ENCODE peak calls at places on chromosome 1, in ten cellular contexts. P is aorta; C is hypothalamus; S is DMS153; E is GM13977; U is activated T-cell treated with anti-CD3 and anti-CD28 coated beads, Interleukin-2, amount 50 U/mL, for 72 hours; X is body of pancreas; F is mucosa of gallbladder; I is Calu3; M is NCI-H1417. V is an unnamed sample.

GRCh38 chr1:36155560-36156328 is at the start of gene MAP7D1:
- DNase-seq in P (peak), C (peak), S (peak), E (peak), U (peak), X (peak), F (peak), I (peak), M (peak), V (peak)

GRCh38 chr1:33387512-33388079 is 43.3 kb downstream of the PHC2 start:
- DNase-seq in P (no peak), C (no peak), S (no peak), E (no peak), U (no peak), X (no peak), F (no peak), I (no peak), M (no peak), V (no peak)

GRCh38 chr1:178050084-178050483 is 43.8 kb upstream of the RASAL2 start:
- DNase-seq in P (no peak), C (no peak), S (no peak), E (no peak), U (no peak), X (no peak), F (no peak), I (no peak), M (no peak), V (no peak)

GRCh38 chr1:245621589-245621988 is 466.8 kb downstream of the KIF26B start:
- DNase-seq in P (no peak), C (no peak), S (peak), E (peak), U (no peak), X (no peak), F (no peak), I (no peak), M (peak), V (no peak)

GRCh38 chr1:221795400-221795799 is 53.5 kb upstream of the DUSP10 start:
- DNase-seq in P (no peak), C (no peak), S (no peak), E (no peak), U (peak), X (no peak), F (no peak), I (no peak), M (no peak), V (no peak)

GRCh38 chr1:37449936-37450335 is 24.4 kb upstream of the ZC3H12A start:
- DNase-seq in P (peak), C (no peak), S (no peak), E (no peak), U (peak), X (no peak), F (no peak), I (no peak), M (peak), V (no peak)

GRCh38 chr1:226979517-226980121 is 39.5 kb downstream of the COQ8A start:
- DNase-seq in P (no peak), C (no peak), S (no peak), E (no peak), U (no peak), X (no peak), F (no peak), I (no peak), M (no peak), V (no peak)

GRCh38 chr1:62433861-62434611 is 2.8 kb upstream of the USP1 start:
- DNase-seq in P (no peak), C (no peak), S (no peak), E (no peak), U (no peak), X (no peak), F (no peak), I (no peak), M (no peak), V (peak)

GRCh38 chr1:77076759-77077158 is 142.5 kb downstream of the PIGK start:
- DNase-seq in P (no peak), C (no peak), S (no peak), E (no peak), U (no peak), X (no peak), F (no peak), I (no peak), M (no peak), V (no peak)

GRCh38 chr1:159829822-159830455 is 3.3 kb downstream of the SLAMF8 start:
- DNase-seq in P (no peak), C (no peak), S (no peak), E (no peak), U (no peak), X (no peak), F (no peak), I (no peak), M (no peak), V (no peak)

GRCh38 chr1:60762176-60762575 is 320.2 kb upstream of the NFIA start:
- DNase-seq in P (no peak), C (no peak), S (no peak), E (no peak), U (no peak), X (no peak), F (no peak), I (no peak), M (no peak), V (no peak)

GRCh38 chr1:217089239-217090014 is 366.2 kb upstream of the ESRRG start:
- DNase-seq in P (no peak), C (peak), S (no peak), E (peak), U (no peak), X (peak), F (peak), I (peak), M (peak), V (peak)

GRCh38 chr1:9201421-9202239 is 32.9 kb upstream of the H6PD start:
- DNase-seq in P (no peak), C (no peak), S (no peak), E (no peak), U (peak), X (peak), F (peak), I (no peak), M (peak), V (no peak)

GRCh38 chr1:32068891-32069590 is 3.7 kb upstream of the TMEM39B start:
- DNase-seq in P (no peak), C (no peak), S (no peak), E (no peak), U (no peak), X (no peak), F (no peak), I (no peak), M (no peak), V (no peak)

GRCh38 chr1:91020967-91021685 is 709 bp downstream of the ZNF644 start:
- DNase-seq in P (peak), C (peak), S (peak), E (peak), U (peak), X (peak), F (peak), I (peak), M (peak), V (peak)

GRCh38 chr1:14083277-14083676 is 383.3 kb downstream of the PRDM2 start:
- DNase-seq in P (no peak), C (no peak), S (no peak), E (no peak), U (no peak), X (no peak), F (no peak), I (no peak), M (no peak), V (no peak)

GRCh38 chr1:229893762-229894444 is 173.1 kb upstream of the GALNT2 start:
- DNase-seq in P (no peak), C (no peak), S (no peak), E (no peak), U (no peak), X (no peak), F (peak), I (no peak), M (peak), V (no peak)

GRCh38 chr1:174786760-174787159 is 213.0 kb upstream of the CACYBP start:
- DNase-seq in P (no peak), C (no peak), S (no peak), E (peak), U (no peak), X (no peak), F (no peak), I (no peak), M (no peak), V (no peak)

GRCh38 chr1:97243973-97244560 is 522.5 kb downstream of the PTBP2 start:
- DNase-seq in P (no peak), C (no peak), S (peak), E (peak), U (no peak), X (no peak), F (no peak), I (no peak), M (peak), V (peak)

GRCh38 chr1:181680871-181681270 is 197.6 kb downstream of the CACNA1E start:
- DNase-seq in P (no peak), C (no peak), S (no peak), E (no peak), U (no peak), X (no peak), F (no peak), I (no peak), M (no peak), V (no peak)

GRCh38 chr1:55089683-55090082 is 50.3 kb downstream of the PCSK9 start:
- DNase-seq in P (no peak), C (no peak), S (no peak), E (no peak), U (no peak), X (no peak), F (no peak), I (no peak), M (no peak), V (no peak)

GRCh38 chr1:31108861-31109260 is 43.3 kb upstream of the PUM1 start:
- DNase-seq in P (no peak), C (no peak), S (no peak), E (no peak), U (no peak), X (no peak), F (no peak), I (no peak), M (no peak), V (no peak)

GRCh38 chr1:38152351-38153082 is 105.9 kb upstream of the POU3F1 start:
- DNase-seq in P (no peak), C (no peak), S (peak), E (no peak), U (no peak), X (peak), F (no peak), I (no peak), M (peak), V (peak)

GRCh38 chr1:111852216-111852615 is 96.5 kb downstream of the DDX20 start:
- DNase-seq in P (no peak), C (no peak), S (no peak), E (no peak), U (no peak), X (no peak), F (no peak), I (no peak), M (peak), V (peak)

V was measured in NCI-H82.